ENCODE peak calls at places on chromosomes 1 and 21, in nine cellular contexts. One of them, this sample, is unnamed. For H3K4me1, the result is how much of the 10 kb centered on the place peaks cover.

GRCh38 chr1:51061231-51061943 is 40.6 kb upstream of the C1orf185 start:
- DNase-seq in H1: no peak
- DNase-seq in fibroblast of lung: no peak
- DNase-seq in HCT116: no peak
- DNase-seq in neural progenitor cell: no peak
- DNase-seq in GM23248: peak
- DNase-seq in IMR-90: peak
- DNase-seq in H9: no peak
- DNase-seq in DND-41: no peak
- DNase-seq in this sample: no peak

GRCh38 chr1:85322655-85323054 is 46.2 kb upstream of the BCL10 start:
- DNase-seq in HCT116: no peak
- DNase-seq in GM23248: peak
- DNase-seq in H1: no peak
- DNase-seq in DND-41: no peak
- DNase-seq in neural progenitor cell: no peak
- DNase-seq in H9: no peak
- DNase-seq in fibroblast of lung: no peak
- DNase-seq in IMR-90: peak
- DNase-seq in this sample: peak

GRCh38 chr1:173478099-173478555 is 992 bp downstream of the PRDX6 start:
- DNase-seq in H9: no peak
- DNase-seq in IMR-90: peak
- DNase-seq in H1: no peak
- DNase-seq in HCT116: peak
- DNase-seq in fibroblast of lung: peak
- DNase-seq in DND-41: peak
- DNase-seq in GM23248: peak
- DNase-seq in neural progenitor cell: peak
- DNase-seq in this sample: peak

GRCh38 chr1:244371294-244372141 is 80.2 kb downstream of the ADSS2 start:
- DNase-seq in neural progenitor cell: no peak
- DNase-seq in fibroblast of lung: no peak
- DNase-seq in H9: no peak
- DNase-seq in GM23248: no peak
- DNase-seq in DND-41: peak
- DNase-seq in H1: no peak
- DNase-seq in IMR-90: no peak
- DNase-seq in HCT116: no peak
- DNase-seq in this sample: no peak

GRCh38 chr1:103129255-103129654 is 20.9 kb upstream of the COL11A1 start:
- DNase-seq in DND-41: no peak
- DNase-seq in IMR-90: peak
- DNase-seq in HCT116: no peak
- DNase-seq in GM23248: peak
- DNase-seq in neural progenitor cell: no peak
- DNase-seq in H9: no peak
- DNase-seq in H1: no peak
- DNase-seq in fibroblast of lung: no peak
- DNase-seq in this sample: peak

GRCh38 chr21:43352568-43353281 is 74.2 kb downstream of the SIK1 start:
- DNase-seq in fibroblast of lung: no peak
- DNase-seq in H9: no peak
- DNase-seq in HCT116: peak
- DNase-seq in H1: no peak
- DNase-seq in neural progenitor cell: no peak
- DNase-seq in IMR-90: no peak
- DNase-seq in DND-41: peak
- DNase-seq in GM23248: no peak
- DNase-seq in this sample: no peak

GRCh38 chr1:56029329-56030003 is 549.9 kb downstream of the PLPP3 start:
- DNase-seq in IMR-90: peak
- DNase-seq in fibroblast of lung: no peak
- DNase-seq in H1: no peak
- DNase-seq in HCT116: no peak
- DNase-seq in neural progenitor cell: no peak
- DNase-seq in GM23248: no peak
- DNase-seq in H9: no peak
- DNase-seq in DND-41: no peak
- DNase-seq in this sample: peak

GRCh38 chr1:241591317-241591716 is 48.9 kb downstream of the CHML start:
- DNase-seq in HCT116: no peak
- DNase-seq in GM23248: peak
- DNase-seq in DND-41: no peak
- DNase-seq in fibroblast of lung: no peak
- DNase-seq in H1: no peak
- DNase-seq in IMR-90: peak
- DNase-seq in neural progenitor cell: no peak
- DNase-seq in H9: no peak
- DNase-seq in this sample: no peak

GRCh38 chr1:206427296-206427695 is 43.0 kb upstream of the IKBKE start:
- DNase-seq in neural progenitor cell: no peak
- DNase-seq in GM23248: no peak
- DNase-seq in H1: no peak
- DNase-seq in DND-41: no peak
- DNase-seq in HCT116: no peak
- DNase-seq in H9: no peak
- DNase-seq in fibroblast of lung: no peak
- DNase-seq in IMR-90: no peak
- DNase-seq in this sample: no peak

GRCh38 chr1:209307836-209308235 is 275.7 kb upstream of the CAMK1G start:
- DNase-seq in DND-41: no peak
- DNase-seq in H9: no peak
- DNase-seq in H1: no peak
- DNase-seq in GM23248: no peak
- DNase-seq in IMR-90: no peak
- DNase-seq in fibroblast of lung: no peak
- DNase-seq in HCT116: no peak
- DNase-seq in neural progenitor cell: no peak
- DNase-seq in this sample: no peak

GRCh38 chr1:114315601-114316000 is 161.9 kb upstream of the SYT6 start:
- DNase-seq in GM23248: peak
- DNase-seq in HCT116: no peak
- DNase-seq in H9: no peak
- DNase-seq in neural progenitor cell: no peak
- DNase-seq in H1: no peak
- DNase-seq in fibroblast of lung: no peak
- DNase-seq in DND-41: no peak
- DNase-seq in IMR-90: no peak
- DNase-seq in this sample: no peak
- H2AFZ ChIP-seq in GM23248: peak
- H2AFZ ChIP-seq in HCT116: no peak
- H2AFZ ChIP-seq in H9: no peak
- H2AFZ ChIP-seq in neural progenitor cell: no peak
- H2AFZ ChIP-seq in H1: no peak
- H2AFZ ChIP-seq in fibroblast of lung: no peak
- H2AFZ ChIP-seq in DND-41: no peak
- H2AFZ ChIP-seq in IMR-90: no peak
- H2AFZ ChIP-seq in this sample: no peak

GRCh38 chr1:155880251-155880650 is 20.9 kb downstream of the SYT11 start:
- DNase-seq in H1: no peak
- DNase-seq in neural progenitor cell: no peak
- DNase-seq in IMR-90: no peak
- DNase-seq in DND-41: no peak
- DNase-seq in fibroblast of lung: no peak
- DNase-seq in HCT116: no peak
- DNase-seq in GM23248: no peak
- DNase-seq in H9: no peak
- DNase-seq in this sample: no peak

GRCh38 chr1:155882235-155882634 is 22.9 kb downstream of the SYT11 start:
- DNase-seq in H1: no peak
- DNase-seq in fibroblast of lung: no peak
- DNase-seq in neural progenitor cell: no peak
- DNase-seq in IMR-90: no peak
- DNase-seq in DND-41: no peak
- DNase-seq in H9: no peak
- DNase-seq in GM23248: no peak
- DNase-seq in HCT116: no peak
- DNase-seq in this sample: no peak

GRCh38 chr1:155884028-155884950 is 24.9 kb downstream of the SYT11 start:
- DNase-seq in HCT116: no peak
- DNase-seq in fibroblast of lung: no peak
- DNase-seq in IMR-90: peak
- DNase-seq in H1: no peak
- DNase-seq in GM23248: no peak
- DNase-seq in H9: no peak
- DNase-seq in neural progenitor cell: no peak
- DNase-seq in DND-41: no peak
- DNase-seq in this sample: no peak

GRCh38 chr1:155880856-155881255 is 21.5 kb downstream of the SYT11 start:
- DNase-seq in HCT116: no peak
- DNase-seq in fibroblast of lung: no peak
- DNase-seq in neural progenitor cell: no peak
- DNase-seq in IMR-90: no peak
- DNase-seq in H1: no peak
- DNase-seq in GM23248: no peak
- DNase-seq in H9: no peak
- DNase-seq in DND-41: no peak
- DNase-seq in this sample: no peak

DNA sequence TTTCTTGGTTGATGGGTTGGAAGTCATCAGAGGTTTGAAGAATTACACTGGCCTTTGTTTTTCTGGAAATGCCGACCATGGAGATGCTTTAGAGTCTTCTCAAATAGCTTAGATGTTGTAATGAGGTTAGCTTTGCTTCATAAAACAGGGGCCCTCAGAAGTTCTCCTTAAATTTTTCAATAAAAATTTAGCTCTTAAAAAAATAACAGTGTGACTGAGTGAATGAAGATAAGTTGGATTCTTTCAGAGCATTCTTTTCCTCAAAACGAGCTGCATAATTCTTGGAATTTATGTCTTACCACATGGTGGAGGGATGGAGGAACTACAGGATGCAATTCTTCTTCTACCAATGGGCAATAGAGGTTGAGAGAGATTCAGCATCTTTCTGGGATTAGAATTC is 23.4 kb downstream of the SYT11 start:
- DNase-seq in IMR-90: no peak
- DNase-seq in GM23248: no peak
- DNase-seq in H9: no peak
- DNase-seq in neural progenitor cell: no peak
- DNase-seq in H1: no peak
- DNase-seq in HCT116: no peak
- DNase-seq in fibroblast of lung: no peak
- DNase-seq in DND-41: no peak
- DNase-seq in this sample: no peak
- H3K27ac ChIP-seq in IMR-90: no peak
- H3K27ac ChIP-seq in GM23248: no peak
- H3K27ac ChIP-seq in H9: no peak
- H3K27ac ChIP-seq in neural progenitor cell: no peak
- H3K27ac ChIP-seq in H1: no peak
- H3K27ac ChIP-seq in HCT116: no peak
- H3K27ac ChIP-seq in fibroblast of lung: no peak
- H3K27ac ChIP-seq in DND-41: no peak
- H3K27ac ChIP-seq in this sample: no peak

GRCh38 chr1:168443899-168444298 is 99.9 kb downstream of the XCL2 start:
- DNase-seq in GM23248: no peak
- DNase-seq in DND-41: peak
- DNase-seq in fibroblast of lung: no peak
- DNase-seq in HCT116: no peak
- DNase-seq in H9: no peak
- DNase-seq in neural progenitor cell: no peak
- DNase-seq in H1: no peak
- DNase-seq in IMR-90: no peak
- DNase-seq in this sample: no peak

GRCh38 chr1:168443356-168443755 is 100.4 kb downstream of the XCL2 start:
- DNase-seq in H9: no peak
- DNase-seq in HCT116: no peak
- DNase-seq in H1: no peak
- DNase-seq in neural progenitor cell: no peak
- DNase-seq in GM23248: no peak
- DNase-seq in DND-41: no peak
- DNase-seq in IMR-90: no peak
- DNase-seq in fibroblast of lung: no peak
- DNase-seq in this sample: no peak

GRCh38 chr1:168439451-168440375 is 104.1 kb downstream of the XCL2 start:
- DNase-seq in fibroblast of lung: peak
- DNase-seq in DND-41: peak
- DNase-seq in HCT116: peak
- DNase-seq in H9: peak
- DNase-seq in GM23248: peak
- DNase-seq in IMR-90: peak
- DNase-seq in H1: peak
- DNase-seq in neural progenitor cell: peak
- DNase-seq in this sample: peak

GRCh38 chr1:168441745-168442144 is 102.1 kb downstream of the XCL2 start:
- DNase-seq in neural progenitor cell: no peak
- DNase-seq in DND-41: no peak
- DNase-seq in IMR-90: peak
- DNase-seq in GM23248: no peak
- DNase-seq in HCT116: no peak
- DNase-seq in H9: no peak
- DNase-seq in fibroblast of lung: no peak
- DNase-seq in H1: no peak
- DNase-seq in this sample: no peak

GRCh38 chr1:168442931-168443330 is 100.9 kb downstream of the XCL2 start:
- DNase-seq in IMR-90: no peak
- DNase-seq in H1: no peak
- DNase-seq in H9: no peak
- DNase-seq in HCT116: no peak
- DNase-seq in DND-41: no peak
- DNase-seq in GM23248: no peak
- DNase-seq in neural progenitor cell: no peak
- DNase-seq in fibroblast of lung: no peak
- DNase-seq in this sample: no peak
- H3K4me1 ChIP-seq in IMR-90: under half
- H3K4me1 ChIP-seq in H1: under half
- H3K4me1 ChIP-seq in H9: under half
- H3K4me1 ChIP-seq in HCT116: under half
- H3K4me1 ChIP-seq in DND-41: under half
- H3K4me1 ChIP-seq in GM23248: under half
- H3K4me1 ChIP-seq in neural progenitor cell: under half
- H3K4me1 ChIP-seq in fibroblast of lung: under half
- H3K4me1 ChIP-seq in this sample: under half

GRCh38 chr1:117143856-117144255 is 22.3 kb upstream of the TRIM45 start:
- DNase-seq in IMR-90: no peak
- DNase-seq in H9: no peak
- DNase-seq in GM23248: peak
- DNase-seq in fibroblast of lung: no peak
- DNase-seq in DND-41: no peak
- DNase-seq in HCT116: no peak
- DNase-seq in neural progenitor cell: no peak
- DNase-seq in H1: no peak
- DNase-seq in this sample: no peak

GRCh38 chr1:117147856-117148588 is 26.5 kb upstream of the TRIM45 start:
- DNase-seq in H9: no peak
- DNase-seq in HCT116: no peak
- DNase-seq in H1: no peak
- DNase-seq in IMR-90: peak
- DNase-seq in fibroblast of lung: peak
- DNase-seq in neural progenitor cell: no peak
- DNase-seq in DND-41: no peak
- DNase-seq in GM23248: peak
- DNase-seq in this sample: no peak

GRCh38 chr1:117146067-117146466 is 24.5 kb upstream of the TRIM45 start:
- DNase-seq in IMR-90: no peak
- DNase-seq in DND-41: no peak
- DNase-seq in H1: no peak
- DNase-seq in GM23248: no peak
- DNase-seq in neural progenitor cell: no peak
- DNase-seq in HCT116: no peak
- DNase-seq in fibroblast of lung: no peak
- DNase-seq in H9: no peak
- DNase-seq in this sample: no peak

GRCh38 chr1:117147341-117147831 is 25.8 kb upstream of the TRIM45 start:
- DNase-seq in DND-41: no peak
- DNase-seq in neural progenitor cell: no peak
- DNase-seq in HCT116: no peak
- DNase-seq in fibroblast of lung: no peak
- DNase-seq in H1: no peak
- DNase-seq in IMR-90: no peak
- DNase-seq in GM23248: no peak
- DNase-seq in H9: no peak
- DNase-seq in this sample: no peak

GRCh38 chr1:117146570-117147340 is 25.2 kb upstream of the TRIM45 start:
- DNase-seq in IMR-90: peak
- DNase-seq in fibroblast of lung: peak
- DNase-seq in DND-41: no peak
- DNase-seq in neural progenitor cell: no peak
- DNase-seq in GM23248: peak
- DNase-seq in H9: no peak
- DNase-seq in H1: no peak
- DNase-seq in HCT116: peak
- DNase-seq in this sample: peak
- H2AFZ ChIP-seq in IMR-90: peak
- H2AFZ ChIP-seq in fibroblast of lung: no peak
- H2AFZ ChIP-seq in DND-41: no peak
- H2AFZ ChIP-seq in neural progenitor cell: no peak
- H2AFZ ChIP-seq in GM23248: no peak
- H2AFZ ChIP-seq in H9: no peak
- H2AFZ ChIP-seq in H1: peak
- H2AFZ ChIP-seq in HCT116: no peak
- H2AFZ ChIP-seq in this sample: peak

This sample was measured in osteoblast.